ENCODE peak calls at places on chromosome 1, in four cellular contexts. One of them, this sample, is unnamed.

GRCh38 chr1:14844923-14845617 is 246.6 kb downstream of the KAZN start:
- DNase-seq in GM23338: no peak
- DNase-seq in GM23248: no peak
- DNase-seq in MM.1S: no peak
- DNase-seq in this sample: no peak

GRCh38 chr1:13443506-13443905 is 33.3 kb downstream of the PRAMEF20 start:
- DNase-seq in MM.1S: no peak
- DNase-seq in GM23248: no peak
- DNase-seq in GM23338: no peak
- DNase-seq in this sample: no peak

GRCh38 chr1:210908257-210908656 is 225.7 kb downstream of the KCNH1 start:
- DNase-seq in MM.1S: no peak
- DNase-seq in GM23248: no peak
- DNase-seq in GM23338: no peak
- DNase-seq in this sample: no peak

GRCh38 chr1:94925561-94926364 is 1.1 kb downstream of the CNN3 start:
- DNase-seq in GM23338: peak
- DNase-seq in GM23248: peak
- DNase-seq in MM.1S: no peak
- DNase-seq in this sample: peak

GRCh38 chr1:207826557-207827487 is 75.0 kb downstream of the CD46 start:
- DNase-seq in MM.1S: no peak
- DNase-seq in GM23338: no peak
- DNase-seq in GM23248: no peak
- DNase-seq in this sample: peak

GRCh38 chr1:93689521-93690223 is 8.0 kb upstream of the BCAR3 start:
- DNase-seq in GM23338: peak
- DNase-seq in MM.1S: no peak
- DNase-seq in GM23248: no peak
- DNase-seq in this sample: no peak

GRCh38 chr1:54289939-54290233 is 89.9 kb downstream of the MRPL37 start:
- DNase-seq in MM.1S: no peak
- DNase-seq in GM23248: peak
- DNase-seq in GM23338: no peak
- DNase-seq in this sample: no peak

GRCh38 chr1:75330633-75331032 is 196.4 kb downstream of the LHX8 start:
- DNase-seq in GM23338: no peak
- DNase-seq in MM.1S: no peak
- DNase-seq in GM23248: no peak
- DNase-seq in this sample: no peak

GRCh38 chr1:43405876-43406234 is 16.2 kb downstream of the SZT2 start:
- DNase-seq in GM23248: no peak
- DNase-seq in MM.1S: no peak
- DNase-seq in GM23338: no peak
- DNase-seq in this sample: no peak

GRCh38 chr1:228206582-228207351 is 1.1 kb upstream of the OBSCN start:
- DNase-seq in MM.1S: no peak
- DNase-seq in GM23248: no peak
- DNase-seq in GM23338: no peak
- DNase-seq in this sample: no peak

GRCh38 chr1:228207851-228208821 is at the start of gene OBSCN:
- DNase-seq in MM.1S: no peak
- DNase-seq in GM23248: no peak
- DNase-seq in GM23338: peak
- DNase-seq in this sample: no peak

GRCh38 chr1:228208831-228209524 is 1.1 kb downstream of the OBSCN start:
- DNase-seq in GM23248: no peak
- DNase-seq in GM23338: no peak
- DNase-seq in MM.1S: no peak
- DNase-seq in this sample: no peak

GRCh38 chr1:228205526-228206436 is 2.1 kb upstream of the OBSCN start:
- DNase-seq in MM.1S: no peak
- DNase-seq in GM23248: no peak
- DNase-seq in GM23338: no peak
- DNase-seq in this sample: no peak

DNA sequence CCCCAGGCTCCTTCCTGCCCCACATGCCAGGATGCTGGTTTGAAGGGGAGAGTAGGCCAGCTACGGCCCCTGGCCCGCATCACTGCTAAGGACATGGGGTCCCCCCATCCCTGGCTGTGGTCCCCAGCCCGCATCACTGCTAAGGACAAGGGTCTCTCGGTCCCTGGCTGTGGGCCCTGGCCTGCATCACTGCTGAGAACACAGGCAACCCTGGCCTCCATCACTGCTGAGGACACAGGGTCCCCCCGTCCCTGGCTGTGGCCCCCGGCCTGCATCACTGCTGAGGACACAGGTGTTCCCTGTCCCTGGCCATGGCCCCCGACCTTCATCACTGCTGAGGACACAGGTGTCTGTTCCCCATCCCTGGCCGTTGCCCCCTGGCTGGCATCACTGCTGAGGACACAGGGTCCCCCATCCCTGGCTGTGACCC is 448 bp upstream of the OBSCN start:
- DNase-seq in MM.1S: no peak
- DNase-seq in GM23248: no peak
- DNase-seq in GM23338: no peak
- DNase-seq in this sample: no peak
- TF ChIP-seq EZH2 in MM.1S: no peak
- TF ChIP-seq EZH2 in GM23248: no peak
- TF ChIP-seq EZH2 in GM23338: no peak
- TF ChIP-seq EZH2 in this sample: no peak

DNA sequence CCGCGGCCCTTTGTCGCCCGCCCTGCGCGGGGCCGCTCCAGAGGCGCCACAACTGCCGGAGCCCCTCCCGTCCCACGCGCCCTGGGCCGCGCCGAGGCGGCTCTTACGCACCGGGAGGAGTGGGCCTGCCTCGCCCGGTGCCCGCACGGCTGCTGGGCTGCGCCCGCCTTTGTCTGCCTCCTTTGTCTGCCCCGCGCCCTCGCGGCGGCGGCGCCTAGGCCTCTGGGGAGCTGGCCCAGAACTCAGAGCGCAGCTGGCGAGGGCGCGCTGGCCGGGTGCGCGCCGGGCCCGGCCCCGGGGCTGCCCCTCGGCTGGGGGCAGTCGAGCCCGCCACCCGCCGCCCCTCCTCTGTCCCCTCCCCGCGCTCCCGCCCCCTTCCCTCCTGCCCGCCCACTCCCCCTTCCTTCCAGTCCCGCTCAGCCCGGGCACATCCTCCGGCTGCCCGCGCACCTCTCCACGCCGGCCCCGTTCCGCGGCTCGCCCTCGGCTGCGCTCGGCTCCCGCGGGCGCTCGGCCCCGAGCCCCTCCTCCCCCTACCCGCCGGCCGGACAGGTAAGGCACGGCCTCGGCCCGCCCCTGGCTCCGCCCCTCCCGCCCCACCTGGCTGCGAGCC is at the start of gene DRAXIN:
- DNase-seq in GM23338: peak
- DNase-seq in GM23248: peak
- DNase-seq in MM.1S: no peak
- DNase-seq in this sample: no peak
- TF ChIP-seq EZH2 in GM23338: no peak
- TF ChIP-seq EZH2 in GM23248: no peak
- TF ChIP-seq EZH2 in MM.1S: no peak
- TF ChIP-seq EZH2 in this sample: no peak

GRCh38 chr1:61083799-61084385 is 1.5 kb downstream of the NFIA start:
- DNase-seq in GM23248: peak
- DNase-seq in GM23338: peak
- DNase-seq in MM.1S: no peak
- DNase-seq in this sample: peak
- TF ChIP-seq EZH2 in GM23248: no peak
- TF ChIP-seq EZH2 in GM23338: peak
- TF ChIP-seq EZH2 in MM.1S: no peak
- TF ChIP-seq EZH2 in this sample: no peak

DNA sequence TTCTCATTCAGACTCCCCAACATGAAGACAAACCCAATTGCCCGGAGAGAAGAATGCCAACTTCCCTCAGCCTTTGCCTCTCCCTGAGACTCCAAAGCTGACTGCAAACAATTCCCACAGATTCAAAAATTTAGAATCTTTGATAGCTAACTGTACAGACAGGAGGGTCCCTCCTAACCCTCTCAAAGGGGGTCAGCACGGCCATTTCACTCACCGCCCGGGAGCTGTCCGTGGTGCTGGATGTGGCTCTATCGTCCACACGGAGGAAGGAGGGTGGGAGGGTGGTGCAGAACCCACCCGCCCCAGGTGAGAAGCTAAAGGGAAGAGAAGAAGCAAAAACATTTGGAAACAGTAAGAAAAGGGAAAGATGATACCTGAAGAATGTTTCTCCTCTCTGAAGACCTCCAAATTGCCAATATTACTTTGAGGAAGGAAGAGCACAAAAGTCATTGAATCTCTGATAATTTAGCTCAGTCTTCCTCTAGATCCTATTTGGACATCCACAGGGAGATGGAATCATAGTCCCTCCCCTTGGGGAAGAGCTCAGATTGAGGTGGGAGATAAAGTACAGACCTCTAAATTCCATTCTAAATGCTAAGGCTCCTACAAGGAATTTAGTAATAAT is 45.5 kb downstream of the RHBG start:
- DNase-seq in GM23248: peak
- DNase-seq in MM.1S: no peak
- DNase-seq in GM23338: peak
- DNase-seq in this sample: peak
- TF ChIP-seq EZH2 in GM23248: no peak
- TF ChIP-seq EZH2 in MM.1S: no peak
- TF ChIP-seq EZH2 in GM23338: no peak
- TF ChIP-seq EZH2 in this sample: no peak

This sample was measured in PC-3.